ENCODE peak calls at places on chromosomes 3 and 15, in nine cellular contexts. One of them, this sample, is unnamed.

GRCh38 chr3:146155022-146155421 is 6.0 kb downstream of the PLOD2 start:
- DNase-seq in thyroid gland: no peak
- DNase-seq in breast epithelium: no peak
- DNase-seq in heart left ventricle: no peak
- DNase-seq in uterus: no peak
- DNase-seq in ovary: no peak
- DNase-seq in GM12891: no peak
- DNase-seq in tibial nerve: no peak
- DNase-seq in A549: no peak
- DNase-seq in this sample: no peak

GRCh38 chr3:147886889-147887288 is 477.7 kb downstream of the ZIC1 start:
- DNase-seq in thyroid gland: no peak
- DNase-seq in breast epithelium: no peak
- DNase-seq in heart left ventricle: no peak
- DNase-seq in uterus: no peak
- DNase-seq in ovary: no peak
- DNase-seq in GM12891: no peak
- DNase-seq in tibial nerve: no peak
- DNase-seq in A549: no peak
- DNase-seq in this sample: no peak

GRCh38 chr3:32621466-32621865 is 50.8 kb upstream of the DYNC1LI1 start:
- DNase-seq in thyroid gland: peak
- DNase-seq in breast epithelium: no peak
- DNase-seq in heart left ventricle: no peak
- DNase-seq in uterus: no peak
- DNase-seq in ovary: no peak
- DNase-seq in GM12891: no peak
- DNase-seq in tibial nerve: no peak
- DNase-seq in A549: no peak
- DNase-seq in this sample: no peak

GRCh38 chr3:184037816-184038215 is 6.3 kb downstream of the HTR3D start:
- DNase-seq in thyroid gland: no peak
- DNase-seq in breast epithelium: no peak
- DNase-seq in heart left ventricle: no peak
- DNase-seq in uterus: no peak
- DNase-seq in ovary: no peak
- DNase-seq in GM12891: no peak
- DNase-seq in tibial nerve: no peak
- DNase-seq in A549: no peak
- DNase-seq in this sample: no peak

GRCh38 chr15:40002295-40002694 is 36.7 kb downstream of the SRP14 start:
- DNase-seq in thyroid gland: no peak
- DNase-seq in breast epithelium: no peak
- DNase-seq in heart left ventricle: no peak
- DNase-seq in uterus: no peak
- DNase-seq in ovary: no peak
- DNase-seq in GM12891: no peak
- DNase-seq in tibial nerve: no peak
- DNase-seq in A549: peak
- DNase-seq in this sample: no peak

GRCh38 chr15:40430271-40430805 is 10.4 kb upstream of the BAHD1 start:
- DNase-seq in thyroid gland: no peak
- DNase-seq in breast epithelium: no peak
- DNase-seq in heart left ventricle: no peak
- DNase-seq in uterus: no peak
- DNase-seq in ovary: no peak
- DNase-seq in GM12891: no peak
- DNase-seq in tibial nerve: no peak
- DNase-seq in A549: no peak
- DNase-seq in this sample: no peak

GRCh38 chr3:100825574-100825973 is 116.3 kb downstream of the TFG start:
- DNase-seq in thyroid gland: no peak
- DNase-seq in breast epithelium: no peak
- DNase-seq in heart left ventricle: no peak
- DNase-seq in uterus: no peak
- DNase-seq in ovary: no peak
- DNase-seq in GM12891: no peak
- DNase-seq in tibial nerve: no peak
- DNase-seq in A549: no peak
- DNase-seq in this sample: no peak

GRCh38 chr3:12444582-12445468 is 39.5 kb upstream of the TSEN2 start:
- DNase-seq in thyroid gland: peak
- DNase-seq in breast epithelium: no peak
- DNase-seq in heart left ventricle: no peak
- DNase-seq in uterus: no peak
- DNase-seq in ovary: no peak
- DNase-seq in GM12891: no peak
- DNase-seq in tibial nerve: no peak
- DNase-seq in A549: peak
- DNase-seq in this sample: peak

GRCh38 chr3:61562810-61563613 is 1.6 kb downstream of the PTPRG start:
- DNase-seq in thyroid gland: peak
- DNase-seq in breast epithelium: no peak
- DNase-seq in heart left ventricle: peak
- DNase-seq in uterus: peak
- DNase-seq in ovary: peak
- DNase-seq in GM12891: peak
- DNase-seq in tibial nerve: no peak
- DNase-seq in A549: peak
- DNase-seq in this sample: no peak

GRCh38 chr3:48026098-48026497 is 9.9 kb upstream of the MAP4 start:
- DNase-seq in thyroid gland: no peak
- DNase-seq in breast epithelium: no peak
- DNase-seq in heart left ventricle: no peak
- DNase-seq in uterus: no peak
- DNase-seq in ovary: no peak
- DNase-seq in GM12891: no peak
- DNase-seq in tibial nerve: no peak
- DNase-seq in A549: no peak
- DNase-seq in this sample: no peak

GRCh38 chr15:100516592-100517489 is 11.9 kb downstream of the CERS3 start:
- DNase-seq in thyroid gland: peak
- DNase-seq in breast epithelium: no peak
- DNase-seq in heart left ventricle: no peak
- DNase-seq in uterus: peak
- DNase-seq in ovary: no peak
- DNase-seq in GM12891: no peak
- DNase-seq in tibial nerve: no peak
- DNase-seq in A549: no peak
- DNase-seq in this sample: no peak
- TF ChIP-seq POLR2A in thyroid gland: no peak
- TF ChIP-seq POLR2A in breast epithelium: no peak
- TF ChIP-seq POLR2A in heart left ventricle: no peak
- TF ChIP-seq POLR2A in uterus: no peak
- TF ChIP-seq POLR2A in ovary: no peak
- TF ChIP-seq POLR2A in GM12891: no peak
- TF ChIP-seq POLR2A in tibial nerve: no peak
- TF ChIP-seq POLR2A in A549: no peak
- TF ChIP-seq POLR2A in this sample: no peak

DNA sequence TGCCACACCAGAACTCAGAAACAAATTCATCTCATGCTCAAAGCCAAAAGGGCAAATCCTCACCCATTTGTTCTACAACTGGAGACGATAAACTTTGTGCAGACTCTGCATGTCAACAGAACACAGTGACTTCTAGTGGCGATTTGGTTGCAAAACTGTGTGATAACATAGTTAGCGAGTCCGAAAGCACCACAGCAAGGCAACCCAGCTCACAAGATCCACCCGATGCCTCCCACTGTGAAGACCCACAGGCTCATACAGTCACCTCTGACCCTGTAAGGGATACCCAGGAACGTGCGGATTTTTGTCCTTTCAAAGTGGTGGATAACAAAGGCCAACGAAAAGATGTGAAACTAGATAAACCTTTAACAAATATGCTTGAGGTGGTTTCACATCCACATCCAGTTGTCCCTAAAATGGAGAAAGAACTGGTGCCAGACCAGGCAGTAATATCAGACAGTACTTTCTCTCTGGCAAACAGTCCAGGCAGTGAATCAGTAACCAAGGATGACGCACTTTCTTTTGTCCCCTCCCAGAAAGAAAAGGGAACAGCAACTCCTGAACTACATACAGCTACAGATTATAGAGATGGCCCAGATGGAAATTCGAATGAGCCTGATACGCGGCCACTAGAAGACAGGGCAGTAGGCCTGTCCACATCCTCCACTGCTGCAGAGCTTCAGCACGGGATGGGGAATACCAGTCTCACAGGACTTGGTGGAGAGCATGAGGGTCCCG is 199.7 kb downstream of the AKAP13 start:
- DNase-seq in thyroid gland: no peak
- DNase-seq in breast epithelium: no peak
- DNase-seq in heart left ventricle: peak
- DNase-seq in uterus: peak
- DNase-seq in ovary: no peak
- DNase-seq in GM12891: no peak
- DNase-seq in tibial nerve: peak
- DNase-seq in A549: peak
- DNase-seq in this sample: peak
- TF ChIP-seq POLR2A in thyroid gland: no peak
- TF ChIP-seq POLR2A in breast epithelium: no peak
- TF ChIP-seq POLR2A in heart left ventricle: no peak
- TF ChIP-seq POLR2A in uterus: no peak
- TF ChIP-seq POLR2A in ovary: no peak
- TF ChIP-seq POLR2A in GM12891: no peak
- TF ChIP-seq POLR2A in tibial nerve: no peak
- TF ChIP-seq POLR2A in A549: no peak
- TF ChIP-seq POLR2A in this sample: peak

GRCh38 chr3:195850857-195851531 is 39.3 kb upstream of the MUC4 start:
- DNase-seq in thyroid gland: peak
- DNase-seq in breast epithelium: peak
- DNase-seq in heart left ventricle: peak
- DNase-seq in uterus: peak
- DNase-seq in ovary: peak
- DNase-seq in GM12891: peak
- DNase-seq in tibial nerve: peak
- DNase-seq in A549: peak
- DNase-seq in this sample: peak

GRCh38 chr3:195845483-195845882 is 33.8 kb upstream of the MUC4 start:
- DNase-seq in thyroid gland: no peak
- DNase-seq in breast epithelium: no peak
- DNase-seq in heart left ventricle: no peak
- DNase-seq in uterus: no peak
- DNase-seq in ovary: no peak
- DNase-seq in GM12891: no peak
- DNase-seq in tibial nerve: no peak
- DNase-seq in A549: no peak
- DNase-seq in this sample: no peak

GRCh38 chr3:195853036-195853435 is 41.3 kb upstream of the MUC4 start:
- DNase-seq in thyroid gland: no peak
- DNase-seq in breast epithelium: no peak
- DNase-seq in heart left ventricle: no peak
- DNase-seq in uterus: no peak
- DNase-seq in ovary: no peak
- DNase-seq in GM12891: no peak
- DNase-seq in tibial nerve: no peak
- DNase-seq in A549: no peak
- DNase-seq in this sample: no peak

GRCh38 chr3:195847061-195847950 is 35.6 kb upstream of the MUC4 start:
- DNase-seq in thyroid gland: no peak
- DNase-seq in breast epithelium: no peak
- DNase-seq in heart left ventricle: peak
- DNase-seq in uterus: no peak
- DNase-seq in ovary: no peak
- DNase-seq in GM12891: no peak
- DNase-seq in tibial nerve: no peak
- DNase-seq in A549: peak
- DNase-seq in this sample: peak

GRCh38 chr3:195849322-195850074 is 37.8 kb upstream of the MUC4 start:
- DNase-seq in thyroid gland: no peak
- DNase-seq in breast epithelium: no peak
- DNase-seq in heart left ventricle: peak
- DNase-seq in uterus: no peak
- DNase-seq in ovary: peak
- DNase-seq in GM12891: no peak
- DNase-seq in tibial nerve: no peak
- DNase-seq in A549: peak
- DNase-seq in this sample: peak
- TF ChIP-seq POLR2A in thyroid gland: no peak
- TF ChIP-seq POLR2A in breast epithelium: no peak
- TF ChIP-seq POLR2A in heart left ventricle: no peak
- TF ChIP-seq POLR2A in uterus: no peak
- TF ChIP-seq POLR2A in ovary: no peak
- TF ChIP-seq POLR2A in GM12891: no peak
- TF ChIP-seq POLR2A in tibial nerve: no peak
- TF ChIP-seq POLR2A in A549: no peak
- TF ChIP-seq POLR2A in this sample: no peak

DNA sequence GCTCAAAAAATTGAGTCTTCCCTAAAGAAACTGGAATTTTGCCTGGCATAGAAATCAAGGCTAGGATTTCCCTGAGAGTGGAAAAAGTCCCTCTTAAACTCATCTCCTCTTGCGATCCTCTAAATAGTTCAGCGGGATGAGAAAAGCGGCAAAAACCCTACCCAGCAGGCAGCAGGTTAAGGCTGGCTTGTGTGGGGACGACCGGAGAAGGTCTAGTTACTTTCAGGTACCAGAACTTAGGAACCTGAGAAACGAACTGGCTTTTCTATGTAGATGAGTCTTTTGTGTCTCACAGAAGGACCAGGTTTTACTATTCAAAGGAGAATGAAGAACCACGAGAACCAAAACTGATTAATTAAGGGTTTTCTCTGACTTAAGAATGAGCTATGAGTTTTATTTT is 523.7 kb upstream of the TGFBR2 start:
- DNase-seq in thyroid gland: no peak
- DNase-seq in breast epithelium: no peak
- DNase-seq in heart left ventricle: no peak
- DNase-seq in uterus: no peak
- DNase-seq in ovary: no peak
- DNase-seq in GM12891: no peak
- DNase-seq in tibial nerve: no peak
- DNase-seq in A549: no peak
- DNase-seq in this sample: no peak
- TF ChIP-seq POLR2A in thyroid gland: no peak
- TF ChIP-seq POLR2A in breast epithelium: no peak
- TF ChIP-seq POLR2A in heart left ventricle: no peak
- TF ChIP-seq POLR2A in uterus: no peak
- TF ChIP-seq POLR2A in ovary: no peak
- TF ChIP-seq POLR2A in GM12891: no peak
- TF ChIP-seq POLR2A in tibial nerve: no peak
- TF ChIP-seq POLR2A in A549: no peak
- TF ChIP-seq POLR2A in this sample: no peak

GRCh38 chr15:69134841-69135240 is 25.6 kb upstream of the GLCE start:
- DNase-seq in thyroid gland: no peak
- DNase-seq in breast epithelium: no peak
- DNase-seq in heart left ventricle: no peak
- DNase-seq in uterus: no peak
- DNase-seq in ovary: no peak
- DNase-seq in GM12891: no peak
- DNase-seq in tibial nerve: no peak
- DNase-seq in A549: no peak
- DNase-seq in this sample: no peak
- TF ChIP-seq POLR2A in thyroid gland: no peak
- TF ChIP-seq POLR2A in breast epithelium: no peak
- TF ChIP-seq POLR2A in heart left ventricle: no peak
- TF ChIP-seq POLR2A in uterus: no peak
- TF ChIP-seq POLR2A in ovary: no peak
- TF ChIP-seq POLR2A in GM12891: no peak
- TF ChIP-seq POLR2A in tibial nerve: no peak
- TF ChIP-seq POLR2A in A549: no peak
- TF ChIP-seq POLR2A in this sample: no peak

This sample was measured in upper lobe of left lung.